ENCODE peak calls at places on chromosome 21, in eight cellular contexts. O, R, G, S, A, T, B and E are unnamed samples.
A peak's percentile ranks its signal among the peaks of the same experiment; 100 is the strongest.

GRCh38 chr21:35824136-35824535 is 236.2 kb downstream of the SETD4 start:
- DNase-seq in O (no peak), R (no peak), G (no peak), S (no peak), A (no peak), T (no peak), B (no peak), E (no peak)

GRCh38 chr21:14826630-14827029 is 238.2 kb downstream of the NRIP1 start:
- DNase-seq in O (no peak), R (no peak), G (no peak), S (no peak), A (no peak), T (no peak), B (no peak), E (no peak)

GRCh38 chr21:32207096-32207716 is 71.6 kb downstream of the MIS18A start:
- DNase-seq in O (no peak), R (no peak), G (no peak), S (no peak), A (no peak), T (no peak), B (no peak), E (no peak)

GRCh38 chr21:35503646-35504045 is 454.5 kb upstream of the RUNX1 start:
- DNase-seq in O (no peak), R (peak; percentile 36), G (peak; percentile 11), S (peak; percentile 6), A (no peak), T (no peak), B (no peak), E (no peak)

GRCh38 chr21:31363720-31364119 is 19.7 kb upstream of the TIAM1 start:
- DNase-seq in O (no peak), R (no peak), G (no peak), S (no peak), A (no peak), T (no peak), B (no peak), E (no peak)

GRCh38 chr21:29175408-29176147 is 45.1 kb downstream of the MAP3K7CL start:
- DNase-seq in O (no peak), R (no peak), G (no peak), S (peak; percentile 75), A (no peak), T (no peak), B (no peak), E (no peak)

GRCh38 chr21:36396314-36396713 is 11.1 kb downstream of the CHAF1B start:
- DNase-seq in O (no peak), R (no peak), G (no peak), S (no peak), A (no peak), T (no peak), B (no peak), E (no peak)

GRCh38 chr21:41851090-41851790 is 27.9 kb downstream of the PRDM15 start:
- DNase-seq in O (no peak), R (no peak), G (no peak), S (no peak), A (no peak), T (no peak), B (no peak), E (no peak)

GRCh38 chr21:30072496-30072895 is 94.1 kb downstream of the CLDN17 start:
- DNase-seq in O (no peak), R (no peak), G (peak; percentile 64), S (no peak), A (no peak), T (peak; percentile 46), B (no peak), E (peak; percentile 5)

GRCh38 chr21:31107151-31107785 is 69.0 kb upstream of the KRTAP19-8 start:
- DNase-seq in O (no peak), R (no peak), G (no peak), S (peak; percentile 25), A (no peak), T (no peak), B (no peak), E (no peak)

GRCh38 chr21:38948981-38949380 is 143.3 kb downstream of the ETS2 start:
- DNase-seq in O (no peak), R (no peak), G (no peak), S (peak; percentile 27), A (no peak), T (no peak), B (no peak), E (no peak)

GRCh38 chr21:37532868-37533780 is 166.6 kb downstream of the DYRK1A start:
- DNase-seq in O (no peak), R (peak; percentile 53), G (no peak), S (peak; percentile 61), A (no peak), T (no peak), B (no peak), E (peak; percentile 45)

GRCh38 chr21:28256420-28256831 is 736.3 kb downstream of the LTN1 start:
- DNase-seq in O (no peak), R (no peak), G (no peak), S (peak; percentile 42), A (no peak), T (no peak), B (no peak), E (peak; percentile 82)

GRCh38 chr21:35149698-35150097 is 100.6 kb upstream of the RUNX1 start:
- DNase-seq in O (no peak), R (no peak), G (no peak), S (peak; percentile 39), A (no peak), T (no peak), B (no peak), E (no peak)

GRCh38 chr21:25983745-25984144 is 186.8 kb downstream of the APP start:
- DNase-seq in O (no peak), R (no peak), G (no peak), S (no peak), A (no peak), T (no peak), B (no peak), E (no peak)

GRCh38 chr21:30444204-30444603 is 4.1 kb downstream of the KRTAP15-1 start:
- DNase-seq in O (no peak), R (no peak), G (peak; percentile 18), S (no peak), A (no peak), T (no peak), B (no peak), E (no peak)

GRCh38 chr21:26844258-26845065 is 747 bp downstream of the ADAMTS1 start:
- DNase-seq in O (peak; percentile 56), R (peak; percentile 84), G (peak; percentile 74), S (peak; percentile 22), A (peak; percentile 68), T (no peak), B (peak; percentile 44), E (no peak)

GRCh38 chr21:36955783-36956182 is 10.7 kb downstream of the HLCS start:
- DNase-seq in O (no peak), R (no peak), G (no peak), S (no peak), A (no peak), T (no peak), B (no peak), E (no peak)

GRCh38 chr21:19322360-19322759 is 918.8 kb upstream of the TMPRSS15 start:
- DNase-seq in O (no peak), R (no peak), G (no peak), S (no peak), A (no peak), T (no peak), B (no peak), E (peak; percentile 25)

GRCh38 chr21:32782698-32783097 is 11.1 kb upstream of the PAXBP1 start:
- DNase-seq in O (no peak), R (no peak), G (no peak), S (no peak), A (no peak), T (no peak), B (no peak), E (peak; percentile 7)

GRCh38 chr21:38220270-38220737 is 36.5 kb upstream of the KCNJ15 start:
- DNase-seq in O (no peak), R (no peak), G (no peak), S (no peak), A (no peak), T (no peak), B (no peak), E (no peak)

GRCh38 chr21:44615466-44615865 is 3.6 kb downstream of the KRTAP10-8 start:
- DNase-seq in O (no peak), R (no peak), G (no peak), S (no peak), A (no peak), T (no peak), B (no peak), E (no peak)
- H3K4me1 ChIP-seq in O (no peaks in the 10 kb centered on the region), R (no peaks in the 10 kb centered on the region), G (peaks cover 5% of the 10 kb centered on the region), S (no peaks in the 10 kb centered on the region), A (no peaks in the 10 kb centered on the region), T (no peaks in the 10 kb centered on the region), B (no peaks in the 10 kb centered on the region), E (no peaks in the 10 kb centered on the region)

GRCh38 chr21:46346296-46347202 is 22.6 kb downstream of the PCNT start:
- DNase-seq in O (no peak), R (no peak), G (no peak), S (no peak), A (no peak), T (no peak), B (no peak), E (no peak)
- H3K36me3 ChIP-seq in O (peaks cover 44% of the 10 kb centered on the region), R (peaks cover 61% of the 10 kb centered on the region), G (no peaks in the 10 kb centered on the region), S (peaks cover 48% of the 10 kb centered on the region), A (peaks cover 56% of the 10 kb centered on the region), T (no peaks in the 10 kb centered on the region), B (peaks cover 76% of the 10 kb centered on the region), E (peaks cover 10% of the 10 kb centered on the region)

GRCh38 chr21:44319407-44320065 is 19.7 kb downstream of the CFAP410 start:
- DNase-seq in O (no peak), R (no peak), G (no peak), S (no peak), A (no peak), T (no peak), B (no peak), E (no peak)

GRCh38 chr21:44320847-44321246 is 18.3 kb downstream of the CFAP410 start:
- DNase-seq in O (no peak), R (no peak), G (no peak), S (no peak), A (no peak), T (no peak), B (no peak), E (no peak)

GRCh38 chr21:44317871-44318270 is 18.0 kb downstream of the PFKL start:
- DNase-seq in O (no peak), R (no peak), G (no peak), S (no peak), A (no peak), T (no peak), B (no peak), E (no peak)

GRCh38 chr21:44317241-44317782 is 17.5 kb downstream of the PFKL start:
- DNase-seq in O (no peak), R (no peak), G (no peak), S (no peak), A (no peak), T (no peak), B (no peak), E (no peak)

GRCh38 chr21:44318489-44319285 is 18.8 kb downstream of the PFKL start:
- DNase-seq in O (no peak), R (no peak), G (no peak), S (no peak), A (no peak), T (no peak), B (no peak), E (no peak)
- H3K4me1 ChIP-seq in O (no peaks in the 10 kb centered on the region), R (no peaks in the 10 kb centered on the region), G (no peaks in the 10 kb centered on the region), S (no peaks in the 10 kb centered on the region), A (no peaks in the 10 kb centered on the region), T (no peaks in the 10 kb centered on the region), B (no peaks in the 10 kb centered on the region), E (no peaks in the 10 kb centered on the region)

DNA sequence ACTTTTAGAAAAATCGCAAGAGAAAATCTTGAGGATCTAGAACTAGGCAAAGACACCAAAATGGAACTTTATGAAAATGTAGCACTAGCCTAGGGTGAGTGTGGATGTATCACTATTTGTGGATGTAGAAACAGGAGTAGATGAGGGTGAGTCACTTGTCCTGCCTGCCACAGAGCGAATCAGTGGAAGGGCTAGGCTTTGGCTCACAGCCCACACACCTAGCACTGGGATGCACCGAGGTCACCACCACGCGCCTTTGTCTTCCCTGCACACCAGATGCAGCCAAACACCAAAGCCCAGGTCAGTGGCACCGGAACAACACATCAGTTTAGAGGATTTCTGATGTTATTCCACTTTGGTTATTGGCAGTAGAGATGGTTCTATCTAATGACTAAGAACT is 38.2 kb downstream of the PKNOX1 start:
- DNase-seq in O (no peak), R (no peak), G (no peak), S (peak; percentile 58), A (no peak), T (no peak), B (no peak), E (no peak)
- H3K36me3 ChIP-seq in O (peaks cover 30% of the 10 kb centered on the region), R (peaks cover 33% of the 10 kb centered on the region), G (no peaks in the 10 kb centered on the region), S (peaks cover 32% of the 10 kb centered on the region), A (peaks cover 68% of the 10 kb centered on the region), T (no peaks in the 10 kb centered on the region), B (peaks cover 73% of the 10 kb centered on the region), E (peaks cover 7% of the 10 kb centered on the region)